ENCODE peak calls at places on chromosomes 12 and 14, in five cellular contexts. U is neural progenitor cell, J is brain microvascular endothelial cell, N is psoas muscle, X is uterus. D is an unnamed sample.

GRCh38 chr12:131369094-131369845 is 341.6 kb upstream of the SFSWAP start:
- DNase-seq in X (peak; percentile 12), J (no peak), U (no peak), N (no peak), D (no peak)

GRCh38 chr12:30965613-30965985 is 39.1 kb downstream of the TSPAN11 start:
- DNase-seq in U (no peak), X (no peak), J (no peak), N (peak; percentile 6), D (no peak)

GRCh38 chr12:1970331-1970900 is 33.8 kb downstream of the DCP1B start:
- DNase-seq in N (no peak), J (no peak), U (no peak), X (no peak), D (no peak)

GRCh38 chr12:26205298-26205697 is 9.9 kb downstream of the SSPN start:
- DNase-seq in X (no peak), N (no peak), U (no peak), J (no peak), D (no peak)

GRCh38 chr12:106223485-106224391 is 24.1 kb downstream of the CKAP4 start:
- DNase-seq in U (peak; percentile 77), N (peak; percentile 85), X (peak; percentile 77), J (peak; percentile 59), D (peak; percentile 74)

GRCh38 chr12:123269395-123269892 is 2.2 kb downstream of the CDK2AP1 start:
- DNase-seq in X (peak; percentile 64), J (peak; percentile 47), N (peak; percentile 80), U (peak; percentile 93), D (peak; percentile 84)

GRCh38 chr12:42186793-42187192 is 42.1 kb upstream of the GXYLT1 start:
- DNase-seq in U (no peak), N (no peak), X (no peak), J (no peak), D (no peak)

GRCh38 chr12:41681898-41682297 is 462.8 kb downstream of the GXYLT1 start:
- DNase-seq in N (no peak), X (no peak), U (no peak), J (no peak), D (no peak)

GRCh38 chr12:50070314-50071060 is 13.1 kb downstream of the ASIC1 start:
- DNase-seq in N (peak; percentile 86), X (peak; percentile 86), U (peak; percentile 86), J (peak; percentile 63), D (peak; percentile 82)

GRCh38 chr14:85531141-85531593 is 1.2 kb downstream of the FLRT2 start:
- DNase-seq in X (peak; percentile 35), N (peak; percentile 72), U (peak; percentile 69), J (peak; percentile 74), D (peak; percentile 38)

GRCh38 chr12:27366621-27367020 is 34.0 kb downstream of the BMAL2 start:
- DNase-seq in X (no peak), N (no peak), J (no peak), U (no peak), D (no peak)

GRCh38 chr12:129675947-129676346 is 227.9 kb downstream of the TMEM132D start:
- DNase-seq in X (no peak), U (no peak), N (no peak), J (no peak), D (no peak)

GRCh38 chr14:99177876-99178630 is 93.9 kb downstream of the BCL11B start:
- DNase-seq in J (no peak), U (no peak), N (no peak), X (no peak), D (no peak)

GRCh38 chr12:106953352-106954260 is 2.1 kb upstream of the TMEM263 start:
- DNase-seq in X (no peak), J (peak; percentile 15), N (no peak), U (no peak), D (no peak)

GRCh38 chr14:104370256-104370870 is 209.2 kb upstream of the C14orf180 start:
- DNase-seq in U (peak; percentile 72), N (peak; percentile 37), J (no peak), X (no peak), D (no peak)

GRCh38 chr12:49580572-49581535 is 12.9 kb upstream of the MCRS1 start:
- DNase-seq in U (peak; percentile 95), J (peak; percentile 76), N (peak; percentile 86), X (peak; percentile 55), D (peak; percentile 83)

GRCh38 chr14:99261916-99262787 is 9.8 kb downstream of the BCL11B start:
- DNase-seq in U (no peak), X (no peak), J (no peak), N (no peak), D (no peak)

GRCh38 chr14:90175631-90176030 is 80.7 kb upstream of the PSMC1 start:
- DNase-seq in U (no peak), X (no peak), N (no peak), J (no peak), D (no peak)

GRCh38 chr12:123122649-123123048 is 28.2 kb downstream of the PITPNM2 start:
- DNase-seq in N (no peak), U (no peak), X (no peak), J (no peak), D (no peak)

DNA sequence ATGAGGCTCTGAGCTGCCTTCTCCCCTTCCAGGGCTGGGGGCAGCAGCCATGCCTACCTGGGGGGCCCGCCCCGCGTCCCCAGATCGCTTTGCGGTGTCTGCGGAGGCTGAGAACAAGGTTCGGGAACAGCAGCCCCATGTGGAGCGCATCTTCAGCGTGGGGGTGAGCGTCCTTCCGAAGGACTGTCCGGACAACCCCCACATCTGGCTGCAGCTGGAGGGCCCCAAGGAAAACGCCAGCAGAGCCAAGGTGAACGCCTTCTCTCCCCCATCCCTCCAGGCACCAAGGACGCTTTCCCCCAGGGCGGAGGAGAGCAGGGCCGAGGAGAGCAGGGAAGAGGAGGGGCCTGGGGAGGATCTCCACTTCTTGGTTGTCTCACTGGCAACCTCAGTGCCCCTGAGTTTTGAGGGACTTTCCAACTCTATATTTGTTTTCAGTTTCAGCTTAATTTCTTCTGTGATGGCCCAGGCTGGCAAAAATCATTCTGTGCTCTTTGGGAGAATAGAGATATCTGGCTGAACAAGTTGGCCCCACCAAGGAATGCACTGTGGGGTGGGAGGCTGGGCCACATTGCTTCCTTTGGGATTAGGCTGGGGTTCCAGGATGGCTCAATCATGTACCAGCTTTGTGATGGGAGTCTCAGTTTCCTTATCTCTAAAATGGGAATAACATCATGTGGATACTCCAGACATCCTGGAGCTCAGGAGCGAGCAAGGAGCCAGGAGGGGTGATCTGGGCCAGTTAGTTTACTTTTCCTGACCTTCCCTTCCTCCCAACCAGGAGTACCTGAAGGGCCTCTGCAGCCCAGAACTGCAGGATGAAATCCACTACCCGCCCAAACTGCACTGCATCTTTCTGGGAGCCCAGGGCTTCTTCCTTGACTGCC is 1.2 kb downstream of the KHNYN start:
- DNase-seq in J (peak; percentile 29), X (peak; percentile 47), N (no peak), U (peak; percentile 10), D (no peak)
- H3K4me3 ChIP-seq in J (peak overlapping the region; percentile 69), X (peak overlapping the region; percentile 62), N (peak overlapping the region; percentile 84), U (peak overlapping the region; percentile 68), D (peak overlapping the region; percentile 83)

GRCh38 chr14:49691031-49691430 is 1.9 kb upstream of the KLHDC1 start:
- DNase-seq in U (no peak), N (no peak), X (no peak), J (no peak), D (no peak)
- H3K4me3 ChIP-seq in U (no peak overlapping the region), N (no peak overlapping the region), X (no peak overlapping the region), J (no peak overlapping the region), D (no peak overlapping the region)

GRCh38 chr12:68334136-68334535 is 2.0 kb upstream of the MDM1 start:
- DNase-seq in X (no peak), N (no peak), J (no peak), U (peak; percentile 36), D (no peak)
- H3K4me3 ChIP-seq in X (no peak overlapping the region), N (no peak overlapping the region), J (no peak overlapping the region), U (no peak overlapping the region), D (no peak overlapping the region)

GRCh38 chr14:95319312-95320075 is at the start of gene CLMN:
- DNase-seq in U (peak; percentile 85), N (peak; percentile 66), J (no peak), X (peak; percentile 60), D (peak; percentile 48)
- H3K4me3 ChIP-seq in U (peak within 1 kb of the TSS; percentile 89), N (peak within 1 kb of the TSS; percentile 83), J (peak within 1 kb of the TSS; percentile 63), X (peak within 1 kb of the TSS; percentile 34), D (peak within 1 kb of the TSS; percentile 85)

DNA sequence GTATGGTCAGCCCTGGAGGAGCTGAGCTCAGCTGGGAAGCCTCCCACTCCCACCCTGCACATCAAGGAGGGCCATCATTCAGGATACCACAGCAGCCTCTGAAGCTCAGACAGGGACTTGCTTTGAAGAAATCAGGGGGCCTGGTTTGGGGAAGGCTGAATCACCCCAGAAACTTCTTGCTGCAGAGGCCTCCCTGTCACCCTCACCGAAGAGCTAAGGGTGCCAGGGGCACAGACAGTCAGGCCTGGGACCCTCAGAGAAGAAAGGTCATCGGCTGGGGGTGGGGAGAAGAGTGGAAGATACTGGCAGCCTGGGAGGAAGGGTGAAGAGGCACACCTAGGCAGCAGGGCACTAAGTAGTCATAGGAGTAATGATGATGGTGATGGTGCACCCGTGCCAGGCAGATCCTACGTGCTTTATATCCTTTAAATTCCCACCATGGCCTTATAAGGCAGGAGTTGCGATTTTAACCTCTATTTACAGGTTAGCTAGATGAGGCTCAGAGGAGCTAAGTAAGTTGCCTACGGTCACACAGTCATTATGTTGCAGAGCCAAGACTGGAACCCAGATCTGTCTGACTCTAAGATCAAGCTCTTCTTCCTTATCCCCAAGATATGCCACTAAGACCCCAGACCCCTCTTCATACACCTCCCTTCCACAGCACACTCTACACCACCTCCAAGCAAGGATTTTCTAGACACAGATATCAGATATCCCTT is 28.5 kb upstream of the PNMA1 start:
- DNase-seq in J (no peak), U (no peak), X (no peak), N (no peak), D (no peak)
- H3K4me3 ChIP-seq in J (no peak overlapping the region), U (no peak overlapping the region), X (no peak overlapping the region), N (no peak overlapping the region), D (no peak overlapping the region)

DNA sequence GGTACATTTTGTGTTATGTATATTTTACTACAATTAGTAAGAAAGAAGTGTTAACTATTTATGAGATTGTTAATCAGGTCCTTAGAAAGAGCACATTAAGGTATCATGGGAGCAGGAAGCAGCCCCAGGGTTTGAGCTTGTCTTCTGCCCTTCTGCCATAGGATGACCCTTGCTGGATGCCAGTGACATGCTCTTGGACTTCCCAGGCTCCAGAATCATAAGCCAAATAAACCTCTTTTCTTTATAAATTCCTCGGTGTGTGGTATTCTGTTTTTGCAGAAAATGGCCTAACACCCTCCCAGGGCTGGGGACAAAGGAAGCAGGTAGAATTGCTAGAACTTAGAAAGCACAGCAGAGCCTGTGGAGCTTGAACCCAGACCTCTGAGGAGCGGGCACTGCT is 164.7 kb downstream of the VRK1 start:
- DNase-seq in J (no peak), X (no peak), U (no peak), N (no peak), D (no peak)
- H3K4me3 ChIP-seq in J (no peak overlapping the region), X (no peak overlapping the region), U (no peak overlapping the region), N (no peak overlapping the region), D (no peak overlapping the region)

GRCh38 chr14:69518341-69519101 is 34.0 kb downstream of the PLEKHD1 start:
- DNase-seq in U (peak; percentile 16), X (no peak), N (no peak), J (no peak), D (no peak)
- H3K4me3 ChIP-seq in U (no peak overlapping the region), X (no peak overlapping the region), N (no peak overlapping the region), J (no peak overlapping the region), D (no peak overlapping the region)

GRCh38 chr12:91567100-91567485 is 384.5 kb upstream of the DCN start:
- DNase-seq in J (no peak), U (no peak), N (no peak), X (no peak), D (no peak)
- H3K4me3 ChIP-seq in J (no peak overlapping the region), U (no peak overlapping the region), N (no peak overlapping the region), X (no peak overlapping the region), D (no peak overlapping the region)

D was measured in heart left ventricle.